ENCODE peak calls at places on chromosome 21, in seven cellular contexts. One of them, this sample, is unnamed.

GRCh38 chr21:42465008-42465878 is 30.8 kb downstream of the RSPH1 start:
- DNase-seq in bronchial epithelial cell: peak; percentile 43
- DNase-seq in brain microvascular endothelial cell: peak; percentile 19
- DNase-seq in body of pancreas: peak; percentile 59
- DNase-seq in right lobe of liver: no peak
- DNase-seq in cardiac muscle cell: no peak
- DNase-seq in endodermal cell: peak; percentile 34
- DNase-seq in this sample: peak; percentile 62

GRCh38 chr21:15445327-15445726 is 284.5 kb upstream of the USP25 start:
- DNase-seq in bronchial epithelial cell: no peak
- DNase-seq in brain microvascular endothelial cell: no peak
- DNase-seq in cardiac muscle cell: no peak
- DNase-seq in right lobe of liver: no peak
- DNase-seq in body of pancreas: no peak
- DNase-seq in endodermal cell: peak; percentile 60
- DNase-seq in this sample: no peak

GRCh38 chr21:17660449-17660848 is 47.7 kb upstream of the BTG3 start:
- DNase-seq in bronchial epithelial cell: peak; percentile 66
- DNase-seq in right lobe of liver: no peak
- DNase-seq in brain microvascular endothelial cell: no peak
- DNase-seq in endodermal cell: no peak
- DNase-seq in body of pancreas: no peak
- DNase-seq in cardiac muscle cell: no peak
- DNase-seq in this sample: no peak

GRCh38 chr21:42847726-42848125 is 31.6 kb downstream of the WDR4 start:
- DNase-seq in brain microvascular endothelial cell: no peak
- DNase-seq in body of pancreas: no peak
- DNase-seq in endodermal cell: peak; percentile 20
- DNase-seq in bronchial epithelial cell: no peak
- DNase-seq in right lobe of liver: no peak
- DNase-seq in cardiac muscle cell: no peak
- DNase-seq in this sample: no peak

GRCh38 chr21:36672737-36673136 is 26.2 kb upstream of the SIM2 start:
- DNase-seq in body of pancreas: no peak
- DNase-seq in endodermal cell: no peak
- DNase-seq in cardiac muscle cell: no peak
- DNase-seq in right lobe of liver: no peak
- DNase-seq in bronchial epithelial cell: no peak
- DNase-seq in brain microvascular endothelial cell: no peak
- DNase-seq in this sample: no peak

GRCh38 chr21:28771790-28772501 is 220.7 kb downstream of the LTN1 start:
- DNase-seq in endodermal cell: no peak
- DNase-seq in bronchial epithelial cell: peak; percentile 5
- DNase-seq in cardiac muscle cell: no peak
- DNase-seq in body of pancreas: no peak
- DNase-seq in brain microvascular endothelial cell: peak; percentile 66
- DNase-seq in right lobe of liver: no peak
- DNase-seq in this sample: no peak

GRCh38 chr21:41726970-41727783 is 39.7 kb downstream of the RIPK4 start:
- DNase-seq in cardiac muscle cell: no peak
- DNase-seq in endodermal cell: no peak
- DNase-seq in bronchial epithelial cell: peak; percentile 90
- DNase-seq in right lobe of liver: no peak
- DNase-seq in body of pancreas: peak; percentile 48
- DNase-seq in brain microvascular endothelial cell: peak; percentile 61
- DNase-seq in this sample: no peak

GRCh38 chr21:44304846-44305245 is 5.0 kb downstream of the PFKL start:
- DNase-seq in right lobe of liver: no peak
- DNase-seq in bronchial epithelial cell: peak; percentile 8
- DNase-seq in endodermal cell: peak; percentile 83
- DNase-seq in cardiac muscle cell: peak; percentile 74
- DNase-seq in brain microvascular endothelial cell: peak; percentile 9
- DNase-seq in body of pancreas: peak; percentile 52
- DNase-seq in this sample: no peak

GRCh38 chr21:16976132-16976666 is 536.6 kb upstream of the CXADR start:
- DNase-seq in cardiac muscle cell: no peak
- DNase-seq in brain microvascular endothelial cell: no peak
- DNase-seq in endodermal cell: no peak
- DNase-seq in body of pancreas: no peak
- DNase-seq in bronchial epithelial cell: peak; percentile 49
- DNase-seq in right lobe of liver: no peak
- DNase-seq in this sample: no peak

GRCh38 chr21:42093991-42094417 is 22.9 kb downstream of the UMODL1 start:
- DNase-seq in body of pancreas: no peak
- DNase-seq in bronchial epithelial cell: peak; percentile 80
- DNase-seq in brain microvascular endothelial cell: peak; percentile 90
- DNase-seq in endodermal cell: no peak
- DNase-seq in cardiac muscle cell: no peak
- DNase-seq in right lobe of liver: no peak
- DNase-seq in this sample: no peak

GRCh38 chr21:16408280-16408669 is 678.5 kb downstream of the USP25 start:
- DNase-seq in endodermal cell: no peak
- DNase-seq in bronchial epithelial cell: no peak
- DNase-seq in brain microvascular endothelial cell: no peak
- DNase-seq in body of pancreas: no peak
- DNase-seq in right lobe of liver: no peak
- DNase-seq in cardiac muscle cell: no peak
- DNase-seq in this sample: no peak

GRCh38 chr21:43645987-43646386 is 13.3 kb downstream of the HSF2BP start:
- DNase-seq in brain microvascular endothelial cell: no peak
- DNase-seq in bronchial epithelial cell: no peak
- DNase-seq in endodermal cell: no peak
- DNase-seq in body of pancreas: no peak
- DNase-seq in right lobe of liver: no peak
- DNase-seq in cardiac muscle cell: no peak
- DNase-seq in this sample: no peak

GRCh38 chr21:15729674-15730483 is at the start of gene USP25:
- DNase-seq in body of pancreas: peak; percentile 95
- DNase-seq in right lobe of liver: peak; percentile 96
- DNase-seq in cardiac muscle cell: peak; percentile 90
- DNase-seq in bronchial epithelial cell: peak; percentile 49
- DNase-seq in brain microvascular endothelial cell: peak; percentile 48
- DNase-seq in endodermal cell: peak; percentile 96
- DNase-seq in this sample: peak; percentile 89

GRCh38 chr21:42547001-42547905 is 33.6 kb downstream of the SLC37A1 start:
- DNase-seq in cardiac muscle cell: no peak
- DNase-seq in endodermal cell: no peak
- DNase-seq in brain microvascular endothelial cell: no peak
- DNase-seq in body of pancreas: no peak
- DNase-seq in bronchial epithelial cell: no peak
- DNase-seq in right lobe of liver: no peak
- DNase-seq in this sample: no peak

GRCh38 chr21:26107439-26107838 is 63.1 kb downstream of the APP start:
- DNase-seq in bronchial epithelial cell: no peak
- DNase-seq in endodermal cell: no peak
- DNase-seq in right lobe of liver: no peak
- DNase-seq in brain microvascular endothelial cell: no peak
- DNase-seq in body of pancreas: no peak
- DNase-seq in cardiac muscle cell: no peak
- DNase-seq in this sample: no peak

GRCh38 chr21:14482165-14482564 is 64.0 kb downstream of the SAMSN1 start:
- DNase-seq in brain microvascular endothelial cell: no peak
- DNase-seq in endodermal cell: no peak
- DNase-seq in bronchial epithelial cell: no peak
- DNase-seq in right lobe of liver: no peak
- DNase-seq in cardiac muscle cell: no peak
- DNase-seq in body of pancreas: no peak
- DNase-seq in this sample: peak; percentile 20

GRCh38 chr21:33478858-33479678 is 706 bp downstream of the TMEM50B start:
- DNase-seq in endodermal cell: peak; percentile 85
- DNase-seq in body of pancreas: peak; percentile 46
- DNase-seq in right lobe of liver: peak; percentile 53
- DNase-seq in cardiac muscle cell: peak; percentile 55
- DNase-seq in brain microvascular endothelial cell: no peak
- DNase-seq in bronchial epithelial cell: peak; percentile 25
- DNase-seq in this sample: peak; percentile 46

GRCh38 chr21:22710725-22711124 is 1712.5 kb downstream of the NCAM2 start:
- DNase-seq in brain microvascular endothelial cell: no peak
- DNase-seq in bronchial epithelial cell: no peak
- DNase-seq in cardiac muscle cell: no peak
- DNase-seq in body of pancreas: no peak
- DNase-seq in right lobe of liver: no peak
- DNase-seq in endodermal cell: no peak
- DNase-seq in this sample: no peak

DNA sequence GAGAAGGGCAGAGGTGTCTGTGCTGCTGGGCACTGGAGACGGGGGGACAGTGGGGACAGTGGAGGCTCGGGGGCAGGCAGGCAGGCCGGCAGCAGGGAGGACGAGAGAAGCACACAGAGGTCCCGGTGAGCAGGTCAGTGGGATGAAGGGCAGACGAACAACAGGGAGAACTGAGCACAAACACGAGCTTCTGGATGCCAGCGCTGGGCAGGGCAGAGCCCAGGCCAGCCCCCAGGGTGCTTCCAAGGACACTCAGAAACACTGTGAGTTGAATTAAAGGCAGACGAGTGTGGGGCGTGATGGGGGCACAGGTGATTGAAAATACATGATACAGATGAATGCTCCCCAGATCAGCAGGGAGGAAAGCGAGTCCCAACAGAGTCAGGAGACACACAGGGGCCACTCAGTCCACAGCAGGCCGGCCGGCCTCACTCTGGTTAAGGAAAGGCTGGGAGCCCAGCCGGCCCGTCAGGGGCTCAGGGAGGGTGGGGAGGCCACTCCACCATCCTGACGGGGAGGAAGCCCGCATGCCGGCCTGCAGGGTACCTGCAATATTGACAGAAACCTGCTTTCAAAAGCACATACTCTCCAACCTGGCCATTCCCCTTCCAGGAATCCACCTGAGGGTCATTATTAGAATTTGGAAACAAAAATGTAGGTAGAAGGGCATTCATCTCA is 14.1 kb downstream of the SLC19A1 start:
- DNase-seq in body of pancreas: no peak
- DNase-seq in bronchial epithelial cell: no peak
- DNase-seq in endodermal cell: peak; percentile 34
- DNase-seq in right lobe of liver: peak; percentile 30
- DNase-seq in cardiac muscle cell: no peak
- DNase-seq in brain microvascular endothelial cell: no peak
- DNase-seq in this sample: no peak
- H3K36me3 ChIP-seq in body of pancreas: no peaks in the 10 kb centered on the region
- H3K36me3 ChIP-seq in bronchial epithelial cell: peaks cover 8% of the 10 kb centered on the region
- H3K36me3 ChIP-seq in endodermal cell: peaks cover 21% of the 10 kb centered on the region
- H3K36me3 ChIP-seq in right lobe of liver: no peaks in the 10 kb centered on the region
- H3K36me3 ChIP-seq in cardiac muscle cell: no peaks in the 10 kb centered on the region
- H3K36me3 ChIP-seq in brain microvascular endothelial cell: peaks cover 14% of the 10 kb centered on the region
- H3K36me3 ChIP-seq in this sample: peaks cover 30% of the 10 kb centered on the region

DNA sequence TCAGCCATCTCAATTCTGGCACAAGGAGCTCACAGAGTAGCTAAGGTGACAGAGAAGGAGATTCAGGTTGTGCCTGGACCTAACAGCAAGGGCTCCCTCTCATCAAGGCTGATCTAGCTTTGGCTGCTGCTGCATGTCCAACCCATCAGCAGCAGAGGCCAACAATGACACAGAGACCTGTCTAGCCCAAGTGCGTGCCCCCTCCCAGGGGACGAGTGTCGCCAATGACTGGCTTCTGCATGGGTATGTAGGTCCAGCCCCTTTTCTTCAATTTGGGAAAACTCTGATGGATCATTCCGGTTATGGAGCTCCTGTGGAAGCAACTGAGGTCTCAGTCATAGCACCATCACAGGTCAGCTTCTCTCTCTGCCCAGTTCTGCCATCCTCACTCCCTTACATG is 83.3 kb downstream of the KCNJ15 start:
- DNase-seq in cardiac muscle cell: no peak
- DNase-seq in right lobe of liver: no peak
- DNase-seq in bronchial epithelial cell: no peak
- DNase-seq in endodermal cell: no peak
- DNase-seq in body of pancreas: no peak
- DNase-seq in brain microvascular endothelial cell: no peak
- DNase-seq in this sample: no peak
- H3K4me3 ChIP-seq in cardiac muscle cell: no peak overlapping the region
- H3K4me3 ChIP-seq in right lobe of liver: no peak overlapping the region
- H3K4me3 ChIP-seq in bronchial epithelial cell: no peak overlapping the region
- H3K4me3 ChIP-seq in endodermal cell: no peak overlapping the region
- H3K4me3 ChIP-seq in body of pancreas: no peak overlapping the region
- H3K4me3 ChIP-seq in brain microvascular endothelial cell: no peak overlapping the region
- H3K4me3 ChIP-seq in this sample: no peak overlapping the region

DNA sequence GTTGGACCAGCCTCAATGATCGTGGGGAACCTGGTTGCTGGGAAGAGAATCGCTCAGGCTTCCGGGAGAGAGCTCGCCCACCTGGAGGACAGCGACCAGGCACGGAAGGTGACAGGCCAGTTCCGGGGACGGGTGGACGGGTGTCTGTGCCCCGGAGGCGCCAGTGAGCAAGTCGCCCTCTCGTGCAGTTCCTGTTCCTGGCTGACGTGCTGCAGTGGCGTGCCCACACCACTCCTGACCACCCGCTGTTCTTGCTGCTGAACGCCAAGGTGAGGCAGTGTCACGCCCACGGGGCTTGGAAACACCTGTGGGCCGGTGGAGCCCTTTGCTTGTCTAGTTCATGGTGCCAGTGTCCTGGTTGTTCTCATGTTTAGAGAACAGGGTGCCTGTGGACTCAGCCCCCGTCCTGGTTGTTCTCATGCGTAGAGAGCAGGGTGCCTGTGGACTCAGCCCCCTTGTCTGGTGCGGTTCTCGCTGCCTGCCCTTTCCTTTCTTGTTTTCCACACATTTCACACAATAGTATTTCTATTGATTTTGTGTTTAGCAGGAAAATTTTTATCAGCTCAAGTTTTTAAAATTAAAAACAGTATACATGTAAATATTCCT is 53.1 kb downstream of the S100B start:
- DNase-seq in brain microvascular endothelial cell: no peak
- DNase-seq in bronchial epithelial cell: no peak
- DNase-seq in body of pancreas: no peak
- DNase-seq in cardiac muscle cell: no peak
- DNase-seq in endodermal cell: peak; percentile 62
- DNase-seq in right lobe of liver: no peak
- DNase-seq in this sample: peak; percentile 29
- TF ChIP-seq CTCF in brain microvascular endothelial cell: no peak
- TF ChIP-seq CTCF in bronchial epithelial cell: no peak
- TF ChIP-seq CTCF in body of pancreas: no peak
- TF ChIP-seq CTCF in cardiac muscle cell: no peak
- TF ChIP-seq CTCF in endodermal cell: no peak
- TF ChIP-seq CTCF in right lobe of liver: no peak
- TF ChIP-seq CTCF in this sample: peak; percentile 12

DNA sequence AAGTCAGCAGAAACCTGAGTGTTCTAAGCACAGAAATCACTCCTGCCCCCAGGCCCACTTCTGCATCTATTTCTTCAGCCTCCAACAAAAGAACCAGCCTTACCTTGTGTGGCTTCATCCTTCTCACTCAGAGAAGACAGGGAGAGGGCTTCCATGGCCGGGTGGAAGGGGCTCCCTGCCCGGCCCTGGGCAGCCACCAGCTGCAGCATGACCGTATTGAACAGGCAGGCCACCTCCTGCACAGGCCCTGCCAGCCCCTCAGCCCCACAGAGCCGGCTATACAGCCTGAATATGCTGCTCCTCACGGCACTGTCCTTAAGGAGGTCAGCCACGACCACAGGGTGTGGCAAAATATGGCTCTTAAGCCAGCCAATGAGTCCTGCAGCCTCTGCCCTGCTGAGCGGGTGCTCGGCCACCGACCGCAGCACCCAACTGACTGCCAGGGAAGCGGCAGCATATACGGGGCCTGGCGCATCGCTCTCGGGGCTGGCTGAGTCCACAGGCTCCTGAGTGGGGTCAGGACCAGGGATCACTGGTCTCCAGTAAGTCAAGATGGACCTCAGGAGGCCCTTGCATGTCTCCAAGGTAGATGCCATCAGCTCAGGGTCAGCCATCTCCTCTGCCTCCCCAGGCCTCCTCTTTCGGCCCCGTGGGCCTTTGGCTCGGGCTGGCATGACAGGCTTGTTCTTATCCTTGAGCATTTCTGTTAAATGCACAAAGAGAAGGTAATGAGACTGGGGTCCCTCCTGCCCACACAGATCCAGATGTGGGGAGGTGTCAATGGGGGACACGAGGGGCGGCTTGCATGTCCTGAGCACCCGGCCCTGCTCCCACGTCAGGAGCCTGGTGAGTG is 17.9 kb downstream of the MRAP start:
- DNase-seq in cardiac muscle cell: no peak
- DNase-seq in body of pancreas: no peak
- DNase-seq in bronchial epithelial cell: no peak
- DNase-seq in endodermal cell: no peak
- DNase-seq in brain microvascular endothelial cell: no peak
- DNase-seq in right lobe of liver: no peak
- DNase-seq in this sample: no peak
- H3K36me3 ChIP-seq in cardiac muscle cell: peaks cover 30% of the 10 kb centered on the region
- H3K36me3 ChIP-seq in body of pancreas: peaks cover 58% of the 10 kb centered on the region
- H3K36me3 ChIP-seq in bronchial epithelial cell: peaks cover 51% of the 10 kb centered on the region
- H3K36me3 ChIP-seq in endodermal cell: peaks cover 60% of the 10 kb centered on the region
- H3K36me3 ChIP-seq in brain microvascular endothelial cell: peaks cover 70% of the 10 kb centered on the region
- H3K36me3 ChIP-seq in right lobe of liver: peaks cover 43% of the 10 kb centered on the region
- H3K36me3 ChIP-seq in this sample: peaks cover 57% of the 10 kb centered on the region

This sample was measured in GM06990.